ENCODE peak calls at places on chromosomes 1 and 21, in eight cellular contexts. One of them, this sample, is unnamed.

GRCh38 chr1:46401964-46402626 is 8.0 kb downstream of the FAAH start:
- DNase-seq in fibroblast of lung: peak
- DNase-seq in adrenal gland: peak
- DNase-seq in sigmoid colon: peak
- DNase-seq in transverse colon: peak
- DNase-seq in pancreas: peak
- DNase-seq in right lobe of liver: peak
- DNase-seq in GM23338: peak
- DNase-seq in this sample: peak

GRCh38 chr1:99956755-99957154 is 13.0 kb upstream of the SLC35A3 start:
- DNase-seq in pancreas: no peak
- DNase-seq in transverse colon: no peak
- DNase-seq in sigmoid colon: no peak
- DNase-seq in right lobe of liver: no peak
- DNase-seq in fibroblast of lung: no peak
- DNase-seq in adrenal gland: no peak
- DNase-seq in GM23338: no peak
- DNase-seq in this sample: no peak

GRCh38 chr1:234989019-234989418 is 139.6 kb downstream of the TOMM20 start:
- DNase-seq in adrenal gland: no peak
- DNase-seq in fibroblast of lung: no peak
- DNase-seq in pancreas: no peak
- DNase-seq in GM23338: no peak
- DNase-seq in right lobe of liver: no peak
- DNase-seq in transverse colon: no peak
- DNase-seq in sigmoid colon: peak
- DNase-seq in this sample: no peak

GRCh38 chr1:111190931-111191451 is 9.5 kb downstream of the DENND2D start:
- DNase-seq in right lobe of liver: peak
- DNase-seq in fibroblast of lung: peak
- DNase-seq in sigmoid colon: no peak
- DNase-seq in pancreas: no peak
- DNase-seq in transverse colon: no peak
- DNase-seq in adrenal gland: no peak
- DNase-seq in GM23338: no peak
- DNase-seq in this sample: no peak

GRCh38 chr1:158002630-158003408 is 9.4 kb downstream of the KIRREL1 start:
- DNase-seq in pancreas: no peak
- DNase-seq in right lobe of liver: no peak
- DNase-seq in GM23338: peak
- DNase-seq in sigmoid colon: no peak
- DNase-seq in fibroblast of lung: peak
- DNase-seq in adrenal gland: peak
- DNase-seq in transverse colon: no peak
- DNase-seq in this sample: no peak

GRCh38 chr1:153572569-153573015 is 6.9 kb upstream of the S100A2 start:
- DNase-seq in fibroblast of lung: peak
- DNase-seq in pancreas: peak
- DNase-seq in transverse colon: peak
- DNase-seq in adrenal gland: peak
- DNase-seq in sigmoid colon: peak
- DNase-seq in GM23338: peak
- DNase-seq in right lobe of liver: peak
- DNase-seq in this sample: peak

GRCh38 chr1:234139966-234140365 is 233.3 kb upstream of the COA6 start:
- DNase-seq in pancreas: no peak
- DNase-seq in adrenal gland: no peak
- DNase-seq in right lobe of liver: no peak
- DNase-seq in sigmoid colon: no peak
- DNase-seq in fibroblast of lung: peak
- DNase-seq in GM23338: no peak
- DNase-seq in transverse colon: no peak
- DNase-seq in this sample: no peak

GRCh38 chr1:7644906-7645750 is 126.0 kb upstream of the VAMP3 start:
- DNase-seq in right lobe of liver: peak
- DNase-seq in transverse colon: peak
- DNase-seq in GM23338: no peak
- DNase-seq in fibroblast of lung: peak
- DNase-seq in sigmoid colon: no peak
- DNase-seq in pancreas: peak
- DNase-seq in adrenal gland: peak
- DNase-seq in this sample: peak

GRCh38 chr1:55750020-55750995 is 535.1 kb upstream of the USP24 start:
- DNase-seq in fibroblast of lung: no peak
- DNase-seq in transverse colon: no peak
- DNase-seq in pancreas: no peak
- DNase-seq in sigmoid colon: no peak
- DNase-seq in GM23338: no peak
- DNase-seq in adrenal gland: no peak
- DNase-seq in right lobe of liver: no peak
- DNase-seq in this sample: no peak

GRCh38 chr1:11885922-11886321 is 27.2 kb upstream of the NPPB start:
- DNase-seq in transverse colon: no peak
- DNase-seq in GM23338: no peak
- DNase-seq in pancreas: no peak
- DNase-seq in adrenal gland: no peak
- DNase-seq in fibroblast of lung: no peak
- DNase-seq in right lobe of liver: no peak
- DNase-seq in sigmoid colon: no peak
- DNase-seq in this sample: peak

GRCh38 chr1:37767488-37767887 is 2.6 kb upstream of the EPHA10 start:
- DNase-seq in right lobe of liver: no peak
- DNase-seq in sigmoid colon: no peak
- DNase-seq in adrenal gland: no peak
- DNase-seq in transverse colon: no peak
- DNase-seq in pancreas: no peak
- DNase-seq in GM23338: peak
- DNase-seq in fibroblast of lung: no peak
- DNase-seq in this sample: no peak

GRCh38 chr1:37765937-37766664 is 1.2 kb upstream of the EPHA10 start:
- DNase-seq in right lobe of liver: no peak
- DNase-seq in fibroblast of lung: no peak
- DNase-seq in transverse colon: no peak
- DNase-seq in GM23338: peak
- DNase-seq in pancreas: no peak
- DNase-seq in adrenal gland: no peak
- DNase-seq in sigmoid colon: no peak
- DNase-seq in this sample: peak

GRCh38 chr1:37762516-37762915 is 2.4 kb downstream of the EPHA10 start:
- DNase-seq in GM23338: no peak
- DNase-seq in transverse colon: no peak
- DNase-seq in pancreas: no peak
- DNase-seq in adrenal gland: no peak
- DNase-seq in fibroblast of lung: no peak
- DNase-seq in right lobe of liver: no peak
- DNase-seq in sigmoid colon: no peak
- DNase-seq in this sample: no peak

GRCh38 chr1:37763791-37764741 is 854 bp downstream of the EPHA10 start:
- DNase-seq in right lobe of liver: no peak
- DNase-seq in sigmoid colon: no peak
- DNase-seq in fibroblast of lung: peak
- DNase-seq in pancreas: peak
- DNase-seq in GM23338: peak
- DNase-seq in transverse colon: no peak
- DNase-seq in adrenal gland: no peak
- DNase-seq in this sample: peak

DNA sequence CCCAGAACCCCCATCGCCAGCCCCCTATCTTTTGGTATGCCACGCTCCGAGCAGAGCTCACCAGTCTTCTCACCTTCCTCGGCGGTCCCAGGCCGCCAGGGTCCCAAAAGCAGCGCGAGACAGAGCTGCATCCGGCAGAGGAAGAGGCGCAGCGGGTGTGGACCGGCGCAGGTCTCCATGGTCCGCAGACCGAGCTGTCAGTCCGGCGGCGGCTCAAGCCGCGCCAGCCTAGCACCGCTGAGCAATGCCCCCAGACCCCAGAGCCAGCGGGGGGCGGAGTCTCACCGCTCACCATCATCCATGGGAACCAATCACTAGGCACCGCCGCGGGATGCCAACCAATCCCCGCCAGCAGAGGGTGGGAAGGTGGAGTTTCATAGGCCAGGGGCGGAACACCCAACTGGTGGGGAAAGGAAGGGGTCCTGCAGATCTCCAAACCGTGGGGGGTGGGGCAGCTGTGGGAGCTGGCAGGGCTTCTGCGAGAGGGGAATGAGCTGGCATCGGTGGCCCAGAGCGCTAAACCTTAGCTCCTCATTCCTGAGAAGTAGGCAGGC is at the start of gene EPHA10:
- DNase-seq in fibroblast of lung: no peak
- DNase-seq in sigmoid colon: no peak
- DNase-seq in right lobe of liver: no peak
- DNase-seq in pancreas: no peak
- DNase-seq in adrenal gland: no peak
- DNase-seq in transverse colon: no peak
- DNase-seq in GM23338: peak
- DNase-seq in this sample: peak
- H3K4me3 ChIP-seq in fibroblast of lung: no peak
- H3K4me3 ChIP-seq in sigmoid colon: no peak
- H3K4me3 ChIP-seq in right lobe of liver: no peak
- H3K4me3 ChIP-seq in pancreas: no peak
- H3K4me3 ChIP-seq in adrenal gland: no peak
- H3K4me3 ChIP-seq in transverse colon: no peak
- H3K4me3 ChIP-seq in GM23338: peak
- H3K4me3 ChIP-seq in this sample: no peak

GRCh38 chr21:15010645-15011044 is 54.2 kb downstream of the NRIP1 start:
- DNase-seq in right lobe of liver: no peak
- DNase-seq in pancreas: no peak
- DNase-seq in adrenal gland: no peak
- DNase-seq in sigmoid colon: no peak
- DNase-seq in transverse colon: no peak
- DNase-seq in fibroblast of lung: peak
- DNase-seq in GM23338: no peak
- DNase-seq in this sample: no peak
- H3K27ac ChIP-seq in right lobe of liver: no peak
- H3K27ac ChIP-seq in pancreas: no peak
- H3K27ac ChIP-seq in adrenal gland: no peak
- H3K27ac ChIP-seq in sigmoid colon: no peak
- H3K27ac ChIP-seq in transverse colon: no peak
- H3K27ac ChIP-seq in fibroblast of lung: peak
- H3K27ac ChIP-seq in GM23338: no peak
- H3K27ac ChIP-seq in this sample: no peak

DNA sequence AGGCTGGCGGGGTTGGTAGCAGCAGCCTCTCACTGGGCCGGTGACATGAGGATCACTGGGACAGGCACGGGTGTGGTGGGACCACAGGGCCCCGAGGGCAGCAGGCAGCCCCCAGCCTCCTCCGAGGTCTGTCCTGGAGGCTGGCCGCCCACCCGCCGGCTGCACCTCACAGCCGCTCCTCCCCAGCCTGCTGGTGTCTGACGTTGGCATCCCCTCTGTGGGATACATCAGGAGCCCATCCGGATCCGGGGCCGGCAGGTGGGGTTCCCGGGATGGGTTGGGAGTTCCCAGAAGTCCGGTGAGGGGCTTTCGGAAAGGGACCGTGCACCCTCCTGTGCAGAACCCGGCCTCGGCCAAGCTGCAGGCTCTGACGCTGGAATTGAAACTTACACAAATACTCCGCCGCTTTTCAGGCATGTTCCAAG is 142.1 kb upstream of the ARHGEF16 start:
- DNase-seq in GM23338: no peak
- DNase-seq in sigmoid colon: no peak
- DNase-seq in fibroblast of lung: no peak
- DNase-seq in right lobe of liver: no peak
- DNase-seq in adrenal gland: no peak
- DNase-seq in transverse colon: no peak
- DNase-seq in pancreas: no peak
- DNase-seq in this sample: peak
- H3K4me3 ChIP-seq in GM23338: no peak
- H3K4me3 ChIP-seq in sigmoid colon: no peak
- H3K4me3 ChIP-seq in fibroblast of lung: no peak
- H3K4me3 ChIP-seq in right lobe of liver: no peak
- H3K4me3 ChIP-seq in adrenal gland: no peak
- H3K4me3 ChIP-seq in transverse colon: no peak
- H3K4me3 ChIP-seq in pancreas: no peak
- H3K4me3 ChIP-seq in this sample: no peak

GRCh38 chr1:10856863-10857598 is 60.6 kb upstream of the CASZ1 start:
- DNase-seq in transverse colon: no peak
- DNase-seq in right lobe of liver: no peak
- DNase-seq in sigmoid colon: no peak
- DNase-seq in GM23338: no peak
- DNase-seq in adrenal gland: no peak
- DNase-seq in fibroblast of lung: no peak
- DNase-seq in pancreas: no peak
- DNase-seq in this sample: no peak

GRCh38 chr1:10860218-10860617 is 63.8 kb upstream of the CASZ1 start:
- DNase-seq in transverse colon: no peak
- DNase-seq in GM23338: no peak
- DNase-seq in adrenal gland: no peak
- DNase-seq in fibroblast of lung: no peak
- DNase-seq in right lobe of liver: no peak
- DNase-seq in sigmoid colon: no peak
- DNase-seq in pancreas: no peak
- DNase-seq in this sample: no peak

GRCh38 chr1:10854856-10855459 is 58.5 kb upstream of the CASZ1 start:
- DNase-seq in sigmoid colon: no peak
- DNase-seq in transverse colon: no peak
- DNase-seq in adrenal gland: no peak
- DNase-seq in fibroblast of lung: no peak
- DNase-seq in right lobe of liver: no peak
- DNase-seq in GM23338: no peak
- DNase-seq in pancreas: no peak
- DNase-seq in this sample: no peak

GRCh38 chr1:10856253-10856683 is 59.8 kb upstream of the CASZ1 start:
- DNase-seq in sigmoid colon: no peak
- DNase-seq in transverse colon: peak
- DNase-seq in fibroblast of lung: no peak
- DNase-seq in GM23338: no peak
- DNase-seq in right lobe of liver: no peak
- DNase-seq in adrenal gland: no peak
- DNase-seq in pancreas: no peak
- DNase-seq in this sample: no peak

DNA sequence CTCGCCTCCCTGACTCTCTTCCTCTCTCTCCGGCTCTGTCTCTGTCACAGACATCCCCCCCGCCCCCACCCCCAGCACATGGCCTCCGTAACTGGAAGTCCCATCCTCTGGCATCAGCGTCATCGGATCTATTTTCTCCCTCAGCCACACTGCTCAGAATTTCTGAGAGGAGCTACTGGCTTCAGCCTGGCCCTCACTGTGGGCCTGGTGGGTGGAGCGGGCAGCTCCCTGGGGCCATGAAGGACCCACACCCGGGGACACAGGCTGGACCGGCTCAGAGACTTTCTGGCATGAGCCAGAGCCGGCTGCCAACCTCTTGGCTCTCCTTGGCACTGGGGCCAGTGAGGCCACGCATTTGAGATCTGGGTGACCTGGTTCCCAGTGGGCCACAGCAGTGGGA is 61.2 kb upstream of the CASZ1 start:
- DNase-seq in fibroblast of lung: no peak
- DNase-seq in pancreas: no peak
- DNase-seq in sigmoid colon: no peak
- DNase-seq in right lobe of liver: no peak
- DNase-seq in transverse colon: no peak
- DNase-seq in GM23338: no peak
- DNase-seq in adrenal gland: no peak
- DNase-seq in this sample: no peak
- H3K27ac ChIP-seq in fibroblast of lung: no peak
- H3K27ac ChIP-seq in pancreas: no peak
- H3K27ac ChIP-seq in sigmoid colon: no peak
- H3K27ac ChIP-seq in right lobe of liver: no peak
- H3K27ac ChIP-seq in transverse colon: no peak
- H3K27ac ChIP-seq in GM23338: no peak
- H3K27ac ChIP-seq in adrenal gland: no peak
- H3K27ac ChIP-seq in this sample: no peak

GRCh38 chr1:207463571-207463970 is 9.4 kb downstream of the CR2 start:
- DNase-seq in GM23338: no peak
- DNase-seq in pancreas: no peak
- DNase-seq in fibroblast of lung: no peak
- DNase-seq in sigmoid colon: no peak
- DNase-seq in transverse colon: no peak
- DNase-seq in right lobe of liver: no peak
- DNase-seq in adrenal gland: no peak
- DNase-seq in this sample: no peak
- H3K4me3 ChIP-seq in GM23338: no peak
- H3K4me3 ChIP-seq in pancreas: no peak
- H3K4me3 ChIP-seq in fibroblast of lung: no peak
- H3K4me3 ChIP-seq in sigmoid colon: no peak
- H3K4me3 ChIP-seq in transverse colon: no peak
- H3K4me3 ChIP-seq in right lobe of liver: no peak
- H3K4me3 ChIP-seq in adrenal gland: no peak
- H3K4me3 ChIP-seq in this sample: no peak

This sample was measured in kidney.